ENCODE peak calls at places on chromosomes 6 and 20, in six cellular contexts. H, P, W, R, O and B are unnamed samples.

GRCh38 chr20:14313621-14314020 is 23.8 kb downstream of the FLRT3 start:
- DNase-seq in H (no peak), P (no peak), W (no peak), R (no peak), O (no peak), B (no peak)

GRCh38 chr6:31586596-31586995 is 519 bp downstream of the LST1 start:
- DNase-seq in H (peak), P (no peak), W (no peak), R (no peak), O (no peak), B (no peak)

GRCh38 chr20:17565164-17565845 is 4.6 kb upstream of the DSTN start:
- DNase-seq in H (no peak), P (no peak), W (no peak), R (no peak), O (peak), B (no peak)

GRCh38 chr20:43988451-43988850 is 73.8 kb downstream of the TOX2 start:
- DNase-seq in H (no peak), P (no peak), W (no peak), R (no peak), O (no peak), B (no peak)

GRCh38 chr6:142944126-142945066 is 580 bp downstream of the HIVEP2 start:
- DNase-seq in H (peak), P (no peak), W (peak), R (peak), O (peak), B (peak)

GRCh38 chr20:17992224-17992637 is 23.4 kb downstream of the MGME1 start:
- DNase-seq in H (no peak), P (no peak), W (no peak), R (peak), O (peak), B (no peak)

GRCh38 chr6:8389034-8389818 is 46.1 kb downstream of the SLC35B3 start:
- DNase-seq in H (no peak), P (no peak), W (no peak), R (no peak), O (no peak), B (no peak)

GRCh38 chr6:46963626-46964025 is 41.9 kb upstream of the ADGRF5 start:
- DNase-seq in H (no peak), P (no peak), W (no peak), R (no peak), O (peak), B (peak)

GRCh38 chr20:54619181-54619580 is 143.8 kb downstream of the DOK5 start:
- DNase-seq in H (no peak), P (no peak), W (no peak), R (no peak), O (no peak), B (no peak)